ENCODE peak calls at places on chromosomes 12 and 14, in nine cellular contexts. T is COR-L47, N is hepatic stellate cell, P is brain microvascular endothelial cell, H is H9, K is astrocyte of the spinal cord, X is D341Med, F is suprapubic skin, L is NCI-H1092 treated with DMSO at 0.1 percent for 48 hours. O is an unnamed sample.

GRCh38 chr14:103679351-103679750 is 35.9 kb downstream of the XRCC3 start:
- DNase-seq in N (no peak), X (peak; percentile 86), F (no peak), T (no peak), P (peak; percentile 17), K (peak; percentile 16), L (no peak), H (peak; percentile 50), O (peak; percentile 47)

GRCh38 chr12:27906127-27906500 is 66.4 kb downstream of the PTHLH start:
- DNase-seq in K (no peak), H (no peak), N (no peak), L (no peak), T (no peak), P (no peak), F (no peak), X (no peak), O (peak; percentile 19)

GRCh38 chr12:38662851-38663250 is 242.5 kb downstream of the CPNE8 start:
- DNase-seq in T (no peak), P (no peak), N (no peak), L (no peak), X (no peak), K (no peak), H (no peak), F (no peak), O (no peak)

GRCh38 chr12:108681317-108681716 is 47.6 kb upstream of the SELPLG start:
- DNase-seq in X (no peak), H (no peak), L (no peak), K (no peak), T (no peak), F (no peak), N (no peak), P (no peak), O (no peak)

GRCh38 chr12:26122681-26123481 is 2.0 kb downstream of the BHLHE41 start:
- DNase-seq in K (peak; percentile 83), F (peak; percentile 83), X (no peak), P (peak; percentile 74), H (peak; percentile 56), L (peak; percentile 27), N (peak; percentile 67), T (no peak), O (peak; percentile 33)

GRCh38 chr12:19484738-19485137 is 45.4 kb downstream of the AEBP2 start:
- DNase-seq in L (no peak), H (no peak), T (no peak), X (no peak), F (no peak), P (no peak), N (no peak), K (no peak), O (no peak)

GRCh38 chr12:52627395-52628110 is 9.2 kb upstream of the KRT73 start:
- DNase-seq in K (no peak), N (no peak), F (no peak), H (peak; percentile 17), X (peak; percentile 1), L (no peak), T (no peak), P (no peak), O (no peak)

GRCh38 chr12:45730116-45730841 is 773 bp downstream of the ARID2 start:
- DNase-seq in L (peak; percentile 87), N (peak; percentile 14), H (peak; percentile 62), F (no peak), T (peak; percentile 58), K (peak; percentile 66), X (peak; percentile 58), P (peak; percentile 42), O (no peak)

GRCh38 chr12:27083861-27084271 is 1.5 kb upstream of the C12orf71 start:
- DNase-seq in L (no peak), F (no peak), N (peak; percentile 46), H (no peak), X (no peak), T (no peak), P (peak; percentile 71), K (peak; percentile 67), O (no peak)

GRCh38 chr12:48973992-48974673 is 2.6 kb upstream of the WNT10B start:
- DNase-seq in L (no peak), T (no peak), N (peak; percentile 74), P (peak; percentile 61), H (peak; percentile 83), K (peak; percentile 42), F (no peak), X (peak; percentile 70), O (peak; percentile 56)

GRCh38 chr12:130826151-130826801 is 12.8 kb downstream of the STX2 start:
- DNase-seq in H (peak; percentile 92), X (peak; percentile 89), P (peak; percentile 61), L (no peak), F (peak; percentile 75), T (no peak), K (peak; percentile 39), N (peak; percentile 92), O (peak; percentile 53)

GRCh38 chr14:86296173-86296572 is 766.2 kb downstream of the FLRT2 start:
- DNase-seq in L (peak; percentile 98), K (peak; percentile 2), P (no peak), H (no peak), X (peak; percentile 78), T (peak; percentile 88), F (no peak), N (no peak), O (no peak)

GRCh38 chr14:34365309-34365915 is 96.6 kb downstream of the SPTSSA start:
- DNase-seq in H (no peak), X (no peak), F (no peak), T (peak; percentile 6), K (peak; percentile 54), N (peak; percentile 7), P (no peak), L (peak; percentile 65), O (peak; percentile 51)

GRCh38 chr12:13505636-13506035 is 309.1 kb downstream of the EMP1 start:
- DNase-seq in X (no peak), N (no peak), K (no peak), P (no peak), L (no peak), H (no peak), T (no peak), F (no peak), O (no peak)

O was measured in A549.